ENCODE peak calls at places on chromosomes 7 and 10, in nine cellular contexts. U is effector memory CD4-positive, alpha-beta T cell; M is stimulated activated CD8-positive, alpha-beta memory T cell treated with anti-CD3 and anti-CD28 coated beads, Interleukin-4, amount 100 ng/mL, for 24 hours; O is body of pancreas; S is GM04503; T is transverse colon; Y is naive thymus-derived CD8-positive, alpha-beta T cell; A is activated naive CD8-positive, alpha-beta T cell treated with anti-CD3 and anti-CD28 coated beads, Interleukin-2, amount 50 U/mL, for 24 hours; R is SJSA1. Q is an unnamed sample.

GRCh38 chr7:104943502-104944343 is 70.3 kb upstream of the KMT2E start:
- DNase-seq in A (peak), S (no peak), T (peak), Y (peak), O (peak), M (peak), R (peak), U (peak), Q (peak)

GRCh38 chr7:142875456-142875855 is 10.1 kb downstream of the TRPV6 start:
- DNase-seq in O (peak), A (no peak), M (no peak), Y (no peak), S (no peak), T (no peak), R (no peak), U (no peak), Q (no peak)

GRCh38 chr7:141697211-141697871 is 4.6 kb downstream of the DENND11 start:
- DNase-seq in Y (no peak), U (no peak), A (no peak), T (no peak), O (peak), M (no peak), S (no peak), R (no peak), Q (no peak)

GRCh38 chr10:121285797-121286196 is 312.4 kb downstream of the FGFR2 start:
- DNase-seq in S (no peak), O (no peak), U (no peak), Y (no peak), A (no peak), R (no peak), M (no peak), T (no peak), Q (no peak)

GRCh38 chr7:2734761-2735571 is 47.0 kb downstream of the AMZ1 start:
- DNase-seq in R (no peak), M (no peak), U (no peak), A (no peak), T (peak), Y (no peak), S (no peak), O (no peak), Q (peak)

GRCh38 chr7:412313-412710 is 107.3 kb downstream of the PDGFA start:
- DNase-seq in R (no peak), U (no peak), T (no peak), O (peak), Y (no peak), M (no peak), S (no peak), A (no peak), Q (no peak)

GRCh38 chr10:21756707-21757600 is 222.9 kb downstream of the MLLT10 start:
- DNase-seq in S (no peak), T (no peak), M (no peak), A (no peak), Y (no peak), O (no peak), U (no peak), R (no peak), Q (no peak)

GRCh38 chr10:43695730-43696129 is 47.0 kb upstream of the ZNF32 start:
- DNase-seq in T (no peak), A (no peak), R (no peak), M (no peak), Y (no peak), S (no peak), O (no peak), U (no peak), Q (no peak)

GRCh38 chr10:7153750-7154149 is 257.1 kb downstream of the SFMBT2 start:
- DNase-seq in S (no peak), O (no peak), U (no peak), T (no peak), A (no peak), R (no peak), M (no peak), Y (no peak), Q (no peak)

GRCh38 chr7:135102372-135102771 is 45.5 kb upstream of the TMEM140 start:
- DNase-seq in T (no peak), M (no peak), A (no peak), R (no peak), S (no peak), O (no peak), U (no peak), Y (no peak), Q (no peak)

GRCh38 chr10:99917963-99918825 is 91.6 kb downstream of the DNMBP start:
- DNase-seq in S (peak), A (no peak), R (no peak), U (no peak), Y (no peak), O (no peak), M (no peak), T (peak), Q (peak)

GRCh38 chr10:77501846-77502251 is 135.8 kb downstream of the KCNMA1 start:
- DNase-seq in A (no peak), M (no peak), S (no peak), T (no peak), O (no peak), R (no peak), Y (no peak), U (no peak), Q (no peak)

GRCh38 chr10:60733189-60733815 is 45.0 kb upstream of the CDK1 start:
- DNase-seq in U (peak), O (peak), R (no peak), Y (peak), S (no peak), A (peak), M (no peak), T (peak), Q (peak)

Q was measured in adrenal gland.